ENCODE peak calls at places on chromosomes 7 and 10, in seven cellular contexts. E is amniotic epithelial cell; U is stimulated activated CD8-positive, alpha-beta memory T cell treated with anti-CD3 and anti-CD28 coated beads, Interleukin-2, amount 100 ng/mL, for 1 hour; Z is lower leg skin; G is myocyte; S is T-helper 2 cell treated with Interferon-gamma antibody and Interleukin-4, amounts not matched to agents 5 μg/mL and 100 μg/mL, for 36 hours; L is CD8-positive, alpha-beta memory T cell. O is an unnamed sample.

GRCh38 chr7:156892086-156892800 is 740 bp downstream of the LMBR1 start:
- DNase-seq in E (no peak), U (peak), Z (peak), G (peak), S (peak), L (peak), O (no peak)

GRCh38 chr10:77692782-77693181 is 55.2 kb upstream of the KCNMA1 start:
- DNase-seq in E (no peak), U (no peak), Z (peak), G (no peak), S (no peak), L (no peak), O (no peak)

GRCh38 chr7:17663056-17663675 is 277.1 kb downstream of the SNX13 start:
- DNase-seq in E (peak), U (no peak), Z (no peak), G (peak), S (no peak), L (no peak), O (no peak)

GRCh38 chr7:133124974-133125373 is 43.1 kb upstream of the CHCHD3 start:
- DNase-seq in E (no peak), U (no peak), Z (no peak), G (no peak), S (no peak), L (no peak), O (no peak)

GRCh38 chr10:113665806-113666354 is 2.0 kb upstream of the NRAP start:
- DNase-seq in E (peak), U (no peak), Z (no peak), G (peak), S (no peak), L (no peak), O (no peak)

GRCh38 chr7:88243345-88243909 is 23.6 kb upstream of the SRI start:
- DNase-seq in E (peak), U (no peak), Z (no peak), G (peak), S (no peak), L (no peak), O (no peak)

GRCh38 chr10:46537309-46537708 is 19.1 kb downstream of the GPRIN2 start:
- DNase-seq in E (no peak), U (no peak), Z (no peak), G (no peak), S (no peak), L (no peak), O (no peak)

GRCh38 chr10:17113346-17113745 is 16.3 kb downstream of the CUBN start:
- DNase-seq in E (no peak), U (no peak), Z (no peak), G (no peak), S (no peak), L (no peak), O (no peak)

GRCh38 chr7:43195256-43195655 is 82.8 kb downstream of the HECW1 start:
- DNase-seq in E (no peak), U (no peak), Z (no peak), G (no peak), S (no peak), L (no peak), O (no peak)

GRCh38 chr10:13913890-13914289 is 327.1 kb downstream of the PRPF18 start:
- DNase-seq in E (peak), U (no peak), Z (no peak), G (peak), S (no peak), L (no peak), O (no peak)

GRCh38 chr7:2257046-2257551 is 15.1 kb downstream of the NUDT1 start:
- DNase-seq in E (no peak), U (no peak), Z (no peak), G (no peak), S (no peak), L (no peak), O (no peak)

GRCh38 chr10:22598488-22598887 is 115.9 kb downstream of the PIP4K2A start:
- DNase-seq in E (peak), U (no peak), Z (peak), G (no peak), S (no peak), L (no peak), O (no peak)

GRCh38 chr10:22712959-22713852 is 1.2 kb downstream of the PIP4K2A start:
- DNase-seq in E (no peak), U (peak), Z (peak), G (peak), S (peak), L (peak), O (no peak)

GRCh38 chr10:72245949-72246525 is 27.7 kb upstream of the DDIT4 start:
- DNase-seq in E (no peak), U (no peak), Z (no peak), G (no peak), S (no peak), L (no peak), O (no peak)